ENCODE peak calls at places on chromosome 4, in nine cellular contexts. S, P, F, D, L, H, V, T and J are unnamed samples.

GRCh38 chr4:7759221-7759620 is 180.4 kb downstream of the AFAP1 start:
- DNase-seq in F (no peak), T (no peak), P (peak), L (no peak), H (no peak), D (no peak), S (no peak), V (no peak), J (no peak)

GRCh38 chr4:62279689-62280088 is 1079.6 kb downstream of the ADGRL3 start:
- DNase-seq in V (no peak), D (no peak), L (no peak), H (no peak), S (no peak), F (no peak), T (no peak), P (no peak), J (no peak)

GRCh38 chr4:38008493-38009120 is 48.4 kb downstream of the PTTG2 start:
- DNase-seq in L (no peak), V (no peak), P (no peak), H (no peak), D (no peak), T (no peak), S (no peak), F (no peak), J (no peak)

GRCh38 chr4:160835789-160836188 is 1328.0 kb downstream of the FSTL5 start:
- DNase-seq in F (peak), T (no peak), V (no peak), H (no peak), D (no peak), P (no peak), S (no peak), L (no peak), J (no peak)

GRCh38 chr4:155759372-155760252 is 791 bp downstream of the GUCY1B1 start:
- DNase-seq in V (peak), S (peak), F (no peak), L (peak), T (no peak), P (peak), D (peak), H (no peak), J (no peak)

GRCh38 chr4:31089815-31090214 is 369.6 kb downstream of the PCDH7 start:
- DNase-seq in S (no peak), T (no peak), H (no peak), F (peak), L (no peak), P (no peak), D (no peak), V (no peak), J (no peak)

GRCh38 chr4:5142726-5143125 is 91.4 kb downstream of the STK32B start:
- DNase-seq in F (peak), P (no peak), H (peak), D (no peak), S (peak), V (peak), T (no peak), L (peak), J (no peak)

GRCh38 chr4:14912426-14912825 is 89.9 kb upstream of the CPEB2 start:
- DNase-seq in S (no peak), T (no peak), D (no peak), L (no peak), H (no peak), P (no peak), V (no peak), F (no peak), J (no peak)

GRCh38 chr4:109645874-109646591 is 57.2 kb downstream of the CASP6 start:
- DNase-seq in L (no peak), T (no peak), V (no peak), D (no peak), S (no peak), F (no peak), H (no peak), P (no peak), J (no peak)

DNA sequence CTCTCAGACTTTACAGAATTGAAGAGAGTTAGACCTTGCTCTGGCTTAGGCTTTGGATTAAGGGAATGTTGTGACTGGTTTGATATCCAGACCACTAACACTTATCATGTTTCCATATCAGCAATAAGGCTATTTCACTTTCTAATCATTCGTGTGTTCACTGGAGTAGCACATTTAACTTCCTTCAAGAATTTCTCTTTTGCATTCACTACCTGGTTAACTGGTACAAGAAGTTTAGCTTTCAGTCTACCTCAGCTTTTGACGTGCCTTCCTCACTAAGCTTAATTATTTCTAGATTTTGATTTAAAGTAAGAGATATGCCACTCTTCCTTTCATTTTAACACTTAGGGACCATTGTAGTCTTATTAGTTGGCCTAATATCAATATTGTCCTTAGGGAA is 62.6 kb downstream of the CASP6 start:
- DNase-seq in S (no peak), L (no peak), P (no peak), T (no peak), F (no peak), D (no peak), H (no peak), V (no peak), J (no peak)
- H3K27ac ChIP-seq in S (no peak), L (no peak), P (no peak), T (no peak), F (no peak), D (no peak), H (no peak), V (no peak), J (no peak)

GRCh38 chr4:183716302-183716701 is 57.2 kb downstream of the TRAPPC11 start:
- DNase-seq in P (no peak), H (no peak), L (no peak), F (no peak), V (no peak), D (no peak), T (no peak), S (no peak), J (no peak)

GRCh38 chr4:183722738-183723560 is 63.9 kb downstream of the TRAPPC11 start:
- DNase-seq in D (peak), T (no peak), P (peak), S (peak), L (peak), H (no peak), V (peak), F (no peak), J (no peak)

GRCh38 chr4:183718876-183719275 is 59.8 kb downstream of the TRAPPC11 start:
- DNase-seq in L (no peak), D (no peak), H (peak), S (no peak), P (no peak), T (no peak), V (no peak), F (no peak), J (no peak)

GRCh38 chr4:183723561-183724228 is 64.6 kb downstream of the TRAPPC11 start:
- DNase-seq in V (no peak), S (no peak), T (no peak), L (no peak), P (no peak), D (no peak), H (peak), F (no peak), J (no peak)

GRCh38 chr4:183721207-183722081 is 62.4 kb downstream of the TRAPPC11 start:
- DNase-seq in L (peak), H (peak), T (peak), V (peak), D (peak), S (peak), P (peak), F (no peak), J (no peak)
- H3K4me3 ChIP-seq in L (no peak), H (peak), T (peak), V (no peak), D (peak), S (no peak), P (peak), F (no peak), J (no peak)

GRCh38 chr4:86990510-86990909 is 55.7 kb downstream of the AFF1 start:
- DNase-seq in S (no peak), T (no peak), P (no peak), L (no peak), F (no peak), V (no peak), D (no peak), H (no peak), J (no peak)

GRCh38 chr4:86999244-86999643 is 64.4 kb downstream of the AFF1 start:
- DNase-seq in T (no peak), V (no peak), H (no peak), L (no peak), D (no peak), F (no peak), S (peak), P (no peak), J (no peak)

GRCh38 chr4:86991998-86992397 is 57.2 kb downstream of the AFF1 start:
- DNase-seq in H (no peak), P (no peak), V (no peak), F (no peak), S (no peak), L (no peak), D (no peak), T (no peak), J (no peak)

DNA sequence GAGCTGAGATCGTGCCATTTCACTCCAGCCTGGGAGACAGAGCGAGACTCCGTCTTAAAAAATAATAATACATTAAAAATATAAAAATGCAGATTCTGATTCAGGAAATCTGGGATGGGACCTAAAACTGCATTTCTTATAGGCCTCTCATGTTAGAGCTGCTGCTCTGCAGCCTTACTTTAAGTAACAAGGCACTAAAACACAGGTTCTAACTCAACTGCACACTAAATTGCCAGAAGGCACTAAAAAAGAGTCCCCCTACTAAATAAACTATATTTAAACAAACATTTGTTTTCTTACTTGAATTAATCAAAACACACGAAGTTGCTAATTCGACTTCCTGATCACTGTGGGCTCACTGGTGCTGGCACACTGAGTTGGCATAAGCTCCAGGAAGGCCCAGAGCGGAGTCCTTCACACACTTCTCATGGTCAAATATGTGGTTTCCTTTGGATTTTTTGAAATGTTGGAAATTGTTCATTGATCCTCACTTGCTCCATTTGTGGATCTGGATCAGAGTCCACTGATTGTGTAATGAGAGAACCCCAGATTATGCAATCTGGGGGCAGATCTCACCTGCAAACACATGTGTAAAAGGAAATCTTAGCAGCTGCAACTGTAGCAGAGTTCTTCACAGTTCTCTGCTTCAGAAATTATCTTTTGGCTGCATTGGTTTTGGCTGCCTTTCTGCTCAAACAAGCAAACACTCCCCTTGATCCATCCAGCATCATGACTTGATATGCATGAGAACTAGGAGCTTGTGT is 59.3 kb downstream of the AFF1 start:
- DNase-seq in F (no peak), T (no peak), S (no peak), V (no peak), L (no peak), D (no peak), P (no peak), H (peak), J (no peak)
- TF ChIP-seq POLR2AphosphoS5 in F (no peak), T (no peak), S (no peak), V (no peak), L (no peak), D (no peak), P (no peak), H (no peak), J (no peak)

DNA sequence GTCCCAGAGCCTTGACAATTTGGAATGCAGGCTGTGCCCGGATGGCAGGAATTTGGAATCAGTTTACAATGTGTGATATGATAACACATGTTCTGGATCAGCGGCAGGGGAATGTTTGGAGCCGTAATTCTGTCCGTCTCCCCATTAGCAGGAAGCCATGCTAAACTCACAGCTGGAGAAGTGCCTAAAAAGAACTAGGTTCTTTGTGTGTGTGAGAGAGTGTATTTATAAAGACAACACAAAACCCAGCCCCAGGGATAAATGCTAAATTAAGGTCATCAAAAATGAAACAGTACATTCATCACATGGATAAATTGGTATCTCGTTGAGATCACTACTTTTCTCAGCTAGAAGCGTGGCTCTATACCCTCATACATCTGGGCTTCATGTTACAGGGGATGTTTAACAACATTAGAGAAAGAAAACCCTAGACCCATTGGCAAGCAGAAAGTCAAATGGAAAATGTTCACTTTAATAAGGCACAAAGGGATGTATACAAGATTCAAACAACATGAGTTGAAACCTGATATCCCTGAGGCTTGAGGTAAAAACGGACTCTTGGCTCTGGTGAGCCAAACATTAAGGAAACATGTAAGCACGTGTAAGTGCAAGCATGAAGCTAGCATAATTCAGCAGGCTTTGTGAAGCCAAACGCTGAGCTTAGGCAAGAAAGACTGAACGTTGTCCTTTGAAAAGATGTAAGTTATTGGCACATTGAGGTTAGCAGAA is 18.0 kb upstream of the TMEM131L start:
- DNase-seq in L (no peak), D (no peak), H (no peak), P (no peak), S (peak), V (no peak), T (no peak), F (no peak), J (no peak)
- H3K27ac ChIP-seq in L (no peak), D (no peak), H (no peak), P (no peak), S (no peak), V (no peak), T (no peak), F (no peak), J (peak)

DNA sequence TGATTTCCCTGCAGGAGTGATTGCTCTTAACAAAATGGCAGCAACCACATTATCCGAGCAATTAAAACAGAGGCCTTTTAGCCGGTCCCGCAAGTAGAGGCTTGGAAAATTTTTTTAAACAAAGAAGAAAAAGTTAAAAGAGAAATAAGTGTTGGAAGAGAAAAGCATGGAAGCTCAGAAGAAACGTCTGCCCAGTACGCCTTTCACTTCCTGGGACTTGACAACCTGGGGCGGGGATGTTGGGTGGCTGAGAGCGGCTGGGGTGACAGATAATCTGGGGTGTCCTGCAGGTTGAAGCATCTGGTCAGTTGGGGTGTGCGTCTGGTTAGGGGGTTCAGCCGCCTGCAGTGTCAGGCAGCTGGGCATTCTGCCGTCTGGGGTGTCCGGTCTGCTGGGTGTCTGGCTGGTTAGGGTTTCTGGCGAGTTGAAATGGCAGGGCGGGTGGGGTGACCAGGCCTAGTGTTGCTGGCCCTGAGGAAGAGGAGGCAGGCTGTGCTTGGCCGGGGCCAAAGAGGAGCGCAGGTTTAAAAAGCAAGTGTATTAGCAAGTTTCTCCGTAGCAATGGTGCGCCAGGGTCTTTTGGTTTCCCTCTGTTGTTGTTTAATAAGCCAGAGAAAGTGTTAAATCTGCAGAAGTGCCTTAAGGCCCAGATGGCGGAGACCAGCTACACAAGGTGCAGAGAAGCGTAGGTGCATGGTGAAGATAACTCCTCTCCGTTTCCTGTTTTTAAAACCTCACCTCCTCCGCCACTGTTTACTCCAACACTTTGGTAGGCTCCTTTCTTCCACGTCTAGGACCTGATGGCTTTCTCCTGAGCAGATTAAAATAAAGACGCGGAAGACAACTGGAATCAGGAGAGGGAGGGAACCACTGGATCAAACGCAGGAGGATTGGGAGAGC is 5.6 kb downstream of the HAND2 start:
- DNase-seq in P (no peak), V (no peak), F (no peak), D (peak), L (no peak), S (peak), T (no peak), H (no peak), J (no peak)
- H3K4me3 ChIP-seq in P (no peak), V (peak), F (no peak), D (no peak), L (peak), S (peak), T (no peak), H (no peak), J (no peak)

GRCh38 chr4:52998413-52998812 is 136.3 kb downstream of the RASL11B start:
- DNase-seq in V (no peak), D (no peak), S (no peak), F (no peak), P (no peak), L (no peak), H (no peak), T (no peak), J (no peak)

GRCh38 chr4:52995341-52996030 is 133.4 kb downstream of the RASL11B start:
- DNase-seq in H (no peak), S (no peak), T (no peak), L (no peak), F (no peak), V (no peak), P (no peak), D (no peak), J (no peak)

GRCh38 chr4:52997132-52997416 is 135.0 kb downstream of the RASL11B start:
- DNase-seq in H (no peak), S (no peak), L (no peak), V (no peak), D (no peak), P (no peak), T (no peak), F (no peak), J (no peak)

GRCh38 chr4:52993771-52994170 is 131.7 kb downstream of the RASL11B start:
- DNase-seq in V (no peak), T (no peak), P (no peak), F (no peak), D (peak), S (no peak), H (no peak), L (no peak), J (no peak)

DNA sequence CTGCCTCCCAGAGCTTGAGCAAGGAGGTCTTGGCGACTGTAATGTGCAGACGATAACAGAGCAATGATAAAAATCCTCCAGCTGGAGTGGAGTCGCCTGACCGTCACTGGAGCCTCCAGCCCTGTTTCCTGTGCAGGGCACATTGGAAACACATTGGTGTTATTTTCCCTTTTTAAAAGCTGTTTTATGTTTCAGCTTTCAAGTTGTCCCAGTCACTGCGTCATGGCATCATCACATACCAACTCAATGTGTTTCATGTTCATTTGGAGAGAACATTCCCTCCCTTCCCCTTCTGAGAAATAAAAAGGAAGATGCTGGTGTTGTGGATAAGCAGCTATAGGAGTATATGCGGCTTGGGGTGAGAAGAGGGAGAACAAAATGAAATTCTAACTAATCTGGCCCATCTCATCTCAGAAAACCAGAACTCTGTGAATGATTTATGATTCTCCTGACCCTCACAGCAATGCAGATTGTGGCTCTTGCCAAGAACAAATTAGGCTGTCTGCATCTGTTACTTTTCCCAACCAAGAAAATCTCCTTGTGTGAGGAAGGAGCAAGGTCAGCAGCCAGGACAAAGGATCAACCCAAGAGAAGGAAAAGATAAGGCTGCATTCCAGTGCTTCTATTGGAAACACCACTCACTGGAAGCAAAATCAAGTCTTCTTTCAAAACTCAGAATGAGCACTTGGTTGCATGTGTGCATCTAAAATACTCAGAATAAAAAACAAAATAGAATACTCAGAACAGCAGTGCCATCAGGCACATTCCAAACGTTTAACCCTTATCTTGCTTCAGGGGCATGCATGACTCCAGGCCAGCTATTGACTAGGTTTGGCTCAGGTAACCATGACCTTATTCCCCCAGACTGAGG is 134.4 kb downstream of the RASL11B start:
- DNase-seq in D (no peak), P (no peak), S (peak), L (no peak), T (no peak), H (no peak), F (no peak), V (no peak), J (no peak)
- TF ChIP-seq POLR2AphosphoS5 in D (peak), P (no peak), S (peak), L (no peak), T (no peak), H (no peak), F (no peak), V (no peak), J (no peak)

DNA sequence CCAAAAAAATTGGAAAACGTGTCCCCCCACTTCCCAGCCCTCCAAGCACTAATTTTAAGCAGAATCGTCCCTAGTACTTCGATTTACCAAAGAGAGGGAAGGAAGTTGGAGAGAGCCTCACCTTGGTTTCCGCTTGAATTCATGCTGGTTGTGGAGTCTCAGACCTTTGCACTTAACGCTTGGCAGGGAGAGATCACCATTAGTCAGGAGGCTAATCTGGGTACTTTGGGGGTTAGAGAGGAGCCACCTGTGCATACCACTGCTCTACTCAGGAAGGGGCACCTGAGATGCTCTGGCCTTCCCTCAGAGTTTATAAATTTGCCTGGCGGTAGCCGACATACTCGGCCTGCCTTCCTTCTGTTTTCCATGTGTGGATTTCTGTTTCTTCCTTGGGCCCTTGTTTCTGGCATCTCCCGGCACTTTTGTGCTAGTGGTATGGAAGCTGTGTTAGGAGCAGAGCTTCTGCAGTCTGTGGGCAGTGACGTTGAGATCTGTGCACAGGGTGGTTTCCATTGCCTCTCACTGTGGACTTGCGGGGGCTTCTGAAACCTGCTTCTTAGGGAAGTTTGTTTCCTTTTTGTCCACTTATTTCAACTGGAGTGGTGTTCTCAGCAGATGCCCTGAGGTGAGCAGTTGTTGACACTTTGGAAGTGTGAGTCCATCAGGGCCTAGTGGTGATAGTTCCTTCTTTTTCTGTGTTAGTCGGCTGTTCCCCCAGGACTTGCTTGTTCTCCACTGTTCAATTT is 104.2 kb downstream of the TMEM131L start:
- DNase-seq in F (no peak), V (no peak), T (no peak), D (no peak), S (no peak), H (no peak), P (no peak), L (no peak), J (no peak)
- H3K27ac ChIP-seq in F (no peak), V (no peak), T (no peak), D (no peak), S (no peak), H (peak), P (peak), L (no peak), J (no peak)